ENCODE peak calls at places on chromosomes 12 and 14, in four cellular contexts. H is WTC11, C is activated B cell treated with CpG ODN at 0.5 μM for 24 hours, L is PC-9. K is an unnamed sample.

GRCh38 chr12:46148706-46149463 is 120.0 kb downstream of the SLC38A1 start:
- DNase-seq in C (no peak), L (no peak), H (no peak), K (no peak)

GRCh38 chr12:40784102-40784501 is 91.9 kb downstream of the CNTN1 start:
- DNase-seq in L (no peak), H (no peak), C (no peak), K (no peak)

GRCh38 chr12:42426733-42427132 is 100.8 kb downstream of the PPHLN1 start:
- DNase-seq in L (peak; percentile 36), H (no peak), C (no peak), K (no peak)

GRCh38 chr12:48998497-48999353 is 450 bp downstream of the DDN start:
- DNase-seq in L (no peak), H (no peak), C (no peak), K (no peak)

GRCh38 chr14:72609205-72609916 is 284.5 kb downstream of the DPF3 start:
- DNase-seq in L (no peak), H (no peak), C (no peak), K (peak; percentile 37)

GRCh38 chr14:69274321-69274720 is 14.4 kb downstream of the GALNT16 start:
- DNase-seq in C (no peak), L (no peak), H (no peak), K (no peak)

GRCh38 chr12:13437541-13437940 is 241.0 kb downstream of the EMP1 start:
- DNase-seq in H (no peak), L (no peak), C (no peak), K (no peak)

GRCh38 chr12:119025786-119026185 is 44.4 kb downstream of the SRRM4 start:
- DNase-seq in C (no peak), L (no peak), H (no peak), K (no peak)

GRCh38 chr14:91041450-91041849 is 19.0 kb downstream of the RPS6KA5 start:
- DNase-seq in H (no peak), L (no peak), C (no peak), K (no peak)

GRCh38 chr12:53972152-53972702 is 699 bp upstream of the HOXC11 start:
- DNase-seq in C (no peak), H (no peak), L (peak; percentile 47), K (no peak)

GRCh38 chr14:31884776-31885379 is 192.2 kb upstream of the ARHGAP5 start:
- DNase-seq in H (no peak), L (peak; percentile 16), C (no peak), K (no peak)

GRCh38 chr12:2691340-2692111 is 103.2 kb upstream of the FKBP4 start:
- DNase-seq in H (peak; percentile 50), C (peak; percentile 31), L (no peak), K (peak; percentile 71)

GRCh38 chr12:108320503-108321293 is 18.4 kb downstream of the CMKLR1 start:
- DNase-seq in H (peak; percentile 28), L (no peak), C (no peak), K (no peak)

GRCh38 chr14:63212209-63212608 is 8.0 kb downstream of the RHOJ start:
- DNase-seq in H (no peak), L (no peak), C (no peak), K (no peak)

GRCh38 chr12:12018454-12018853 is 52.3 kb upstream of the BCL2L14 start:
- DNase-seq in C (no peak), L (no peak), H (no peak), K (peak; percentile 24)

GRCh38 chr14:73295198-73295796 is 58.0 kb downstream of the PAPLN start:
- DNase-seq in C (no peak), H (no peak), L (peak; percentile 6), K (no peak)

GRCh38 chr12:58925111-58925732 is 4.9 kb upstream of the LRIG3 start:
- DNase-seq in C (no peak), L (no peak), H (no peak), K (no peak)

GRCh38 chr12:1351926-1352325 is 242.5 kb downstream of the FBXL14 start:
- DNase-seq in L (no peak), H (no peak), C (no peak), K (no peak)

GRCh38 chr14:105937253-105938054 is 411.1 kb downstream of the TMEM121 start:
- DNase-seq in L (no peak), C (no peak), H (no peak), K (peak; percentile 47)

DNA sequence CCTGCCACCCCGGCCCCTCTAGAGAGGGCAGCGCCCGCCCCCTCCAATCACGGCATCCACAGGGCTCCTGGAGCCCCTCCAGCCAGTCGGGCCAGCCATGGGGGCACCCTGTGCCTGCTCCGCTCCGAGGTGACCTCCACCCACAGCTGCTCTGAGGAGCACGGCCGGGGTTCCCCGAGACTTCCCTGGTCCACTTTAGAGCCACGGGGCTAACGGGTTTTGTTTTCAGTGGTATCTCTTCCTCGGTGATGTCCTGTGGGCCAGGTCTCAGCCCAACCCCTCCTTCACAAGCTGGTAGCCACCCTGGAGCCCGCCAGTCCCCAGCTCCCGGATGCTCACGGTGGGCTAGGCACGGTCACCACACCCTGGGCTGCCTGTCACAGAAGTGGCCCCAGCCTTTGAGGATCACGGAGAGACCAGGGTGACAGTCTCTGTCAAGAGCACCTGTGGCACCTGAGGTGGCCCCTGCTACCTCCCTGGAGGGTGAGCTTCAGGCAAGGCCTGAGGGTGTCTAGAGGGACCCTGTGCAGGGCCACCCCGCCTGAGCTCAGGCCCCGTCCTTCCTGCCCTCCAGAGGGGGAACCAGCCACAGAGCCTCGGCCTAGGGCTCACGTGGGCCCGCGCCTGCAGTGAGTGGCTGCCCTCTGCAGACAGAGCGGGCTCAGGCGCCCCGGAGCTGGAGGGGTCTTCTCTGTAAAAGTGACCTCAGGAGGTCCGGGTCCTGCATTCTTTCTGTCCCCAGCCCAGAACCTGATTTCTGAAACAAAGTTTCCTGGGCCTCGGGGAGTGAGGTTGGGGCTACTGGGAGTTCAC is 146.0 kb upstream of the C14orf180 start:
- DNase-seq in L (no peak), H (peak; percentile 12), C (no peak), K (peak; percentile 68)
- TF ChIP-seq CTCF in L (no peak), H (no peak), C (no peak), K (no peak)

GRCh38 chr14:79631276-79631675 is 580.0 kb downstream of the DIO2 start:
- DNase-seq in L (no peak), H (peak; percentile 73), C (no peak), K (no peak)
- TF ChIP-seq CTCF in L (no peak), H (peak; percentile 17), C (no peak), K (no peak)

DNA sequence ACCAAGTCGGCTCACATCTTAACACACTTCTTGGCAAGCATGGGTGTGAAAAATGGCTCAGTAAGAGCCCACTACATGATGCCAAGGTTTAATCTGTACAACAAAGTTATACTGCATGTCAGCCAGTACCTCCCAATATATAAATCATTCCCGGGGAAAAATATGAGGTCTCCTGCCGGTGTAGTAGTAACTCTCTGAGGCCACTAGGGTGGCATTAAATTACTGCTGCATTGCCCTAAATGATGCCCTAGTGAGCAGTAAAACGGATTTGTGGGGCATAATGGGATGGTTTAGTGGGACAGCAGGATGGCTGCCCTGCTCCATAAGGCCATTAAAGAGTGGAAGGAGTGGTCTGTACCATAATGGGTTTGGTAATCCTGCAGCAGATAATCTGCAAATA is 267.7 kb downstream of the MED13L start:
- DNase-seq in C (no peak), L (no peak), H (no peak), K (no peak)
- TF ChIP-seq CTCF in C (no peak), L (peak; percentile 45), H (peak; percentile 43), K (peak; percentile 65)

GRCh38 chr12:56468216-56469006 is at the start of gene SPRYD4:
- DNase-seq in L (peak; percentile 88), H (peak; percentile 90), C (peak; percentile 92), K (peak; percentile 92)
- TF ChIP-seq CTCF in L (peak; percentile 41), H (no peak), C (no peak), K (no peak)

DNA sequence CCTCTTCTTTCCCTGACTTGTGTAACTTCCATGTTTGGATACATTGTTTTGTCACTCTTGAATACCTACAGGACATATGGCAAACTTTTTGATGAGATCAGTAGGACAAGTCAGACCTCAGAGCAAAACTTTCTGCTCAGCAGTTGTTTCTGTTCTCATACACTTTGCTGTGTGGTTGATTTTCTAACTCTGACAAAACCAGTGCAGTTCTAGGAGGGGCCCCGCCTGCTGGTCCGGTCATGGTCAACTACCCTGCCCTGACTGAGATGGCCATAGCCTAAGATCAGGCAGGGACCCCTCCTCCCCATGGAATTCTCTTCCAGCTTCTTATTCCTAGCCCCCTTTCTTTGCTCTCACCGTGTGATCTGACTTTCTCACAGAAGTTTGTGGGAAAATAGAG is 92.8 kb downstream of the OTOGL start:
- DNase-seq in C (no peak), H (no peak), L (no peak), K (no peak)
- TF ChIP-seq CTCF in C (no peak), H (no peak), L (no peak), K (no peak)

GRCh38 chr12:23502259-23502658 is 447.2 kb downstream of the SOX5 start:
- DNase-seq in L (no peak), C (no peak), H (no peak), K (no peak)

GRCh38 chr12:23503544-23503943 is 445.9 kb downstream of the SOX5 start:
- DNase-seq in C (no peak), H (no peak), L (no peak), K (no peak)

GRCh38 chr12:23504641-23505399 is 444.6 kb downstream of the SOX5 start:
- DNase-seq in H (no peak), L (no peak), C (no peak), K (no peak)

DNA sequence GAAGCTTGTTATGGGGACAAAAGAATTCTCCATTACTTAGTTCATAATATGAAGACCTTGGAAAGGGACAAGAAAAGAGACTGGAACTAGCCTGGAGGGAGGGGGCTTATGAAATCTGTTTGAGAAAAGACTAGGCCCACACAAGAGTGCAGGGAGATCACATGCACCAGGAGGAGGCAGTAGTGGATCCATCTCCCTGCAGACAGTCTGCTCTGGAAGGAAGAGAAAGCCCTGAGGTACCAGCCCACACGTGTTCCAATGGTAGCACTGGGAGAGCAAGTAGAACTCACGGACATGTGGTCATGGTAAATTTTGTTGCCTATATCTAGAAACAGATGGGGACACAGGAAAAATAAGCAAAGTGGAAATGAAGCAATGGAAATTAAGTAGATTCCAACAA is 445.4 kb downstream of the SOX5 start:
- DNase-seq in H (peak; percentile 20), C (no peak), L (no peak), K (no peak)
- TF ChIP-seq CTCF in H (no peak), C (no peak), L (no peak), K (no peak)

DNA sequence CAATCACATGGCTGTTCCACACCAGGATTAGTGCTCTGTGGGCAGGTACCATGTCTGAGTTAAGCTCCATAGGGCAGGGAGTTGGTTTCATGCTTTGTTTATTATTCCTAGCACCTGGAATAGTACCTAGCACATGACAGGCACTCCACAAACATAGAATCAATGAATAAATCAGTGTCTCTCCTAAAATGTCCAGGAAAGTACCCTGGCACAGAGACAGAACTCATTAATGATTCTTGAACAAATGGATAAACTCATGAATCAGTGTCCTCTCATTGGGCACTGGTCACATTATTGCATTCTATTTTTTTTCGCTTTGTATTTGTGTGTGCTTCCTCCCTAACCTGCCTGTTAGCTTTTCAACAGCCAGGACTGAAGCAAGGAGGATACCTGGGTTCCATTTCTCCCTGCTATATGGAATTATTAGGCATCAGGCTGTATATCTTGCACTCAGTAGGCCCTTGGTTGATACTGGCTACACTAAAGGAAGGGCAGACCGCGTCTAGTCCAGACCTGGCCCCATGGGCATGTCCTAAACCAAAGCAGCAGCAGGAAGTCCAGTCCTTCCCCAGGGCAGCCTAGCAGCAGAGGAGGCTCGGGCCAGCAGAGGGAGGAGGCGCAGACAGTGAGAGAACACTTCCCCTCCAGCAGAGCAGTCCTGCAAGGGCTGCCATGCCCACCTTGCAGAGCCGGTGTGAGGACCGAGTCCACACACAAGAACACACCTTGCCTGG is 18.4 kb downstream of the HDAC7 start:
- DNase-seq in C (no peak), H (no peak), L (no peak), K (no peak)
- TF ChIP-seq CTCF in C (no peak), H (no peak), L (no peak), K (no peak)

K was measured in type B pancreatic cell.